ENCODE peak calls at places on chromosomes 12 and 14, in four cellular contexts. F is fibroblast of the conjunctiva, O is activated B cell treated with CpG ODN at 0.5 μM for 24 hours, I is NCI-H524. M is an unnamed sample.

GRCh38 chr12:42145552-42146215 is 1.0 kb upstream of the GXYLT1 start:
- DNase-seq in O (no peak), F (no peak), I (peak; percentile 10), M (peak; percentile 11)

GRCh38 chr14:74492413-74493342 is at the start of gene NPC2:
- DNase-seq in F (no peak), I (peak; percentile 45), O (no peak), M (peak; percentile 21)

GRCh38 chr12:130813436-130813835 is 25.6 kb downstream of the STX2 start:
- DNase-seq in F (no peak), O (no peak), I (no peak), M (no peak)

GRCh38 chr14:105700622-105701288 is 174.4 kb downstream of the TMEM121 start:
- DNase-seq in O (peak; percentile 45), F (no peak), I (no peak), M (no peak)

GRCh38 chr14:79279645-79280399 is 931.5 kb downstream of the DIO2 start:
- DNase-seq in I (peak; percentile 72), F (no peak), O (no peak), M (no peak)

GRCh38 chr14:86288336-86288735 is 758.4 kb downstream of the FLRT2 start:
- DNase-seq in F (no peak), O (no peak), I (peak; percentile 65), M (no peak)

GRCh38 chr12:46177020-46177419 is 91.8 kb downstream of the SLC38A1 start:
- DNase-seq in F (no peak), I (no peak), O (no peak), M (no peak)

GRCh38 chr12:53215497-53215896 is 8.4 kb upstream of the ITGB7 start:
- DNase-seq in F (no peak), O (no peak), I (no peak), M (no peak)

GRCh38 chr12:93302331-93303229 is 75.1 kb upstream of the NUDT4 start:
- DNase-seq in F (peak; percentile 59), I (no peak), O (no peak), M (peak; percentile 67)

GRCh38 chr12:90690120-90690519 is 264.9 kb downstream of the CCER1 start:
- DNase-seq in I (peak; percentile 1), O (no peak), F (no peak), M (peak; percentile 13)

GRCh38 chr12:70824511-70824910 is 96.0 kb downstream of the PTPRR start:
- DNase-seq in F (no peak), I (no peak), O (no peak), M (no peak)

GRCh38 chr12:92802906-92803305 is 100.1 kb downstream of the PLEKHG7 start:
- DNase-seq in I (no peak), F (no peak), O (no peak), M (no peak)

GRCh38 chr12:130195776-130196175 is 33.5 kb downstream of the FZD10 start:
- DNase-seq in I (no peak), F (no peak), O (no peak), M (no peak)

GRCh38 chr12:48022676-48023385 is 18.6 kb upstream of the COL2A1 start:
- DNase-seq in O (no peak), F (no peak), I (no peak), M (no peak)

GRCh38 chr14:101476931-101477553 is 84.3 kb upstream of the DIO3 start:
- DNase-seq in F (no peak), I (peak; percentile 39), O (no peak), M (no peak)

GRCh38 chr12:111368684-111369495 is at the start of gene PHETA1:
- DNase-seq in F (peak; percentile 71), I (peak; percentile 77), O (peak; percentile 80), M (peak; percentile 89)

GRCh38 chr12:34388636-34389377 is 366.5 kb downstream of the ALG10 start:
- DNase-seq in F (no peak), I (no peak), O (no peak), M (no peak)

GRCh38 chr14:64704145-64704742 is at the start of gene PLEKHG3:
- DNase-seq in F (peak; percentile 16), I (peak; percentile 72), O (no peak), M (peak; percentile 51)

GRCh38 chr12:127550271-127550670 is 716.7 kb upstream of the TMEM132C start:
- DNase-seq in I (no peak), O (no peak), F (no peak), M (peak; percentile 65)

GRCh38 chr12:127149226-127149964 is 1117.6 kb upstream of the TMEM132C start:
- DNase-seq in F (no peak), O (no peak), I (no peak), M (peak; percentile 49)

GRCh38 chr12:31117203-31118011 is 43.7 kb downstream of the DDX11 start:
- DNase-seq in F (peak; percentile 13), I (peak; percentile 82), O (peak; percentile 55), M (peak; percentile 3)

GRCh38 chr14:89767861-89768268 is 186.7 kb downstream of the EFCAB11 start:
- DNase-seq in O (peak; percentile 28), F (peak; percentile 46), I (peak; percentile 83), M (peak; percentile 54)

GRCh38 chr12:53495903-53496751 is 3.1 kb downstream of the MAP3K12 start:
- DNase-seq in I (peak; percentile 32), F (peak; percentile 74), O (no peak), M (peak; percentile 71)

GRCh38 chr14:24351517-24351916 is 11.7 kb upstream of the RIPK3 start:
- DNase-seq in O (no peak), I (peak; percentile 84), F (no peak), M (peak; percentile 42)

GRCh38 chr14:86652512-86652911 is 1122.6 kb downstream of the FLRT2 start:
- DNase-seq in I (no peak), O (no peak), F (no peak), M (peak; percentile 4)

GRCh38 chr14:45373877-45374276 is 120.9 kb upstream of the MIS18BP1 start:
- DNase-seq in O (no peak), I (no peak), F (no peak), M (no peak)

M was measured in HCEC 1CT.